ENCODE peak calls at places on chromosome 3, in seven cellular contexts. Z is ovary, G is thoracic aorta, B is kidney epithelial cell, L is MM.1S, W is stomach, E is lower lobe of right lung. D is an unnamed sample. For H3K27me3, the result is how much of the 10 kb centered on the place peaks cover.

GRCh38 chr3:72245183-72245811 is 460.3 kb upstream of the PROK2 start:
- DNase-seq in Z (peak), G (no peak), B (no peak), L (no peak), W (peak), E (peak), D (no peak)

GRCh38 chr3:153658151-153658550 is 463.0 kb upstream of the ARHGEF26 start:
- DNase-seq in Z (no peak), G (no peak), B (no peak), L (no peak), W (no peak), E (no peak), D (peak)

GRCh38 chr3:53842436-53843194 is 3.6 kb downstream of the CHDH start:
- DNase-seq in Z (no peak), G (no peak), B (peak), L (no peak), W (peak), E (no peak), D (no peak)

GRCh38 chr3:188468672-188469071 is 314.7 kb downstream of the LPP start:
- DNase-seq in Z (peak), G (no peak), B (peak), L (no peak), W (no peak), E (no peak), D (no peak)

GRCh38 chr3:165854696-165855095 is 17.5 kb upstream of the BCHE start:
- DNase-seq in Z (no peak), G (no peak), B (no peak), L (peak), W (no peak), E (no peak), D (no peak)

GRCh38 chr3:173902866-173903265 is 505.3 kb downstream of the NLGN1 start:
- DNase-seq in Z (no peak), G (no peak), B (no peak), L (no peak), W (no peak), E (no peak), D (no peak)

GRCh38 chr3:119292666-119293065 is 1.5 kb upstream of the ARHGAP31 start:
- DNase-seq in Z (no peak), G (no peak), B (no peak), L (peak), W (no peak), E (no peak), D (no peak)

GRCh38 chr3:193548406-193548805 is 6.3 kb downstream of the ATP13A4 start:
- DNase-seq in Z (no peak), G (no peak), B (no peak), L (no peak), W (no peak), E (no peak), D (no peak)

GRCh38 chr3:134650431-134651346 is at the start of gene KY:
- DNase-seq in Z (no peak), G (no peak), B (no peak), L (peak), W (peak), E (peak), D (no peak)

GRCh38 chr3:165181556-165181955 is 14.6 kb downstream of the SLITRK3 start:
- DNase-seq in Z (no peak), G (no peak), B (peak), L (no peak), W (no peak), E (no peak), D (no peak)

GRCh38 chr3:89306535-89306934 is 199.1 kb downstream of the EPHA3 start:
- DNase-seq in Z (no peak), G (no peak), B (no peak), L (no peak), W (no peak), E (no peak), D (no peak)

GRCh38 chr3:165210132-165210531 is 13.9 kb upstream of the SLITRK3 start:
- DNase-seq in Z (no peak), G (no peak), B (no peak), L (no peak), W (no peak), E (no peak), D (no peak)

GRCh38 chr3:186663351-186664118 is 2.3 kb upstream of the HRG start:
- DNase-seq in Z (no peak), G (no peak), B (no peak), L (no peak), W (no peak), E (no peak), D (no peak)

GRCh38 chr3:63662500-63662899 is 10.0 kb downstream of the SNTN start:
- DNase-seq in Z (no peak), G (no peak), B (no peak), L (no peak), W (no peak), E (no peak), D (no peak)

GRCh38 chr3:137692803-137693431 is 71.2 kb upstream of the SOX14 start:
- DNase-seq in Z (no peak), G (no peak), B (no peak), L (peak), W (no peak), E (no peak), D (no peak)

GRCh38 chr3:154602241-154602640 is 172.3 kb upstream of the GPR149 start:
- DNase-seq in Z (no peak), G (no peak), B (no peak), L (no peak), W (no peak), E (no peak), D (no peak)

GRCh38 chr3:64863811-64864210 is 176.0 kb upstream of the ADAMTS9 start:
- DNase-seq in Z (no peak), G (no peak), B (no peak), L (no peak), W (no peak), E (no peak), D (no peak)

GRCh38 chr3:102192575-102192974 is 242.2 kb upstream of the ZPLD1 start:
- DNase-seq in Z (no peak), G (no peak), B (no peak), L (no peak), W (no peak), E (no peak), D (no peak)

GRCh38 chr3:16357191-16357590 is 92.2 kb downstream of the OXNAD1 start:
- DNase-seq in Z (no peak), G (no peak), B (no peak), L (no peak), W (no peak), E (no peak), D (no peak)

GRCh38 chr3:174409085-174409743 is 449.9 kb upstream of the NAALADL2 start:
- DNase-seq in Z (no peak), G (no peak), B (peak), L (no peak), W (no peak), E (no peak), D (no peak)

GRCh38 chr3:186281172-186281571 is 80.9 kb downstream of the DGKG start:
- DNase-seq in Z (no peak), G (peak), B (no peak), L (no peak), W (no peak), E (no peak), D (no peak)

GRCh38 chr3:36969540-36970432 is 23.1 kb downstream of the EPM2AIP1 start:
- DNase-seq in Z (no peak), G (no peak), B (no peak), L (no peak), W (no peak), E (no peak), D (no peak)

GRCh38 chr3:196444495-196444894 is 12.3 kb upstream of the UBXN7 start:
- DNase-seq in Z (no peak), G (no peak), B (no peak), L (no peak), W (no peak), E (no peak), D (no peak)

GRCh38 chr3:127729556-127730056 is 56.9 kb downstream of the ABTB1 start:
- DNase-seq in Z (no peak), G (no peak), B (no peak), L (no peak), W (no peak), E (no peak), D (no peak)

GRCh38 chr3:139269984-139270383 is 73.8 kb upstream of the MRPS22 start:
- DNase-seq in Z (no peak), G (no peak), B (no peak), L (no peak), W (no peak), E (no peak), D (no peak)

GRCh38 chr3:124117486-124117885 is 125.6 kb upstream of the ROPN1 start:
- DNase-seq in Z (no peak), G (peak), B (no peak), L (no peak), W (no peak), E (no peak), D (no peak)

DNA sequence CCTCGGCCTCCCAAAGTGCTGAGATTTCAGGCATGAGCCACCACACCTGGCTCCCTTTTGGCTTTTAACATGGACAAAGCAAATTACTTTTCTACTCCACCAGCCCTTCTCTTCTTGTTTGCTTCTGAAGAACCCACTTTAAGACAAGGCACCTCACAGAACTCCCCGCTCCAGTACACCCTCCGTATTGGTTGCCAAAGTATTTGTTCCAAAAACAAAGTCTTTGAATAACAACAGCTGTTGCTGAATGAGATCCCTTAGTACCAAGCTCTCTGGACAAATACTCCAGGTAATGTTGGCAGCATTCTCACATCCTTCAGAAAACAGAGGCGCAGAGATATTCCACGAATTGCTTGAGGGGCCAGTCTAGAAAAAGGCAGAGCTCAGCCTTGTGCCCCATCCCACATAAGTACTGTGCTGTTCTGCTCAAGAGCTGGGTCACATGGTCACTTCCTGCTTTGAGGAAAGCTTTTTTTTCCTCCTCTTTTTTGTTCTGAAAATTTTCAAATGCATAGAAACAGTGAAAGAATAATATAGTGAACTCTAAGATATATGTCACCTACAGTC is 7.3 kb upstream of the CHCHD6 start:
- DNase-seq in Z (no peak), G (no peak), B (no peak), L (no peak), W (no peak), E (no peak), D (no peak)
- TF ChIP-seq CTCF in Z (no peak), G (no peak), B (no peak), L (no peak), W (no peak), E (no peak), D (no peak)

GRCh38 chr3:149332781-149333517 is 487 bp downstream of the TM4SF18 start:
- DNase-seq in Z (no peak), G (no peak), B (no peak), L (no peak), W (no peak), E (no peak), D (no peak)
- H3K4me3 ChIP-seq in Z (no peak), G (no peak), B (no peak), L (no peak), W (peak), E (peak), D (no peak)

GRCh38 chr3:13539671-13540070 is 9.3 kb upstream of the FBLN2 start:
- DNase-seq in Z (no peak), G (no peak), B (no peak), L (no peak), W (no peak), E (no peak), D (no peak)
- H3K27me3 ChIP-seq in Z (under half), G (under half), B (under half), L (half or more), W (under half), E (under half), D (under half)

GRCh38 chr3:99620077-99620476 is 18.3 kb upstream of the COL8A1 start:
- DNase-seq in Z (no peak), G (no peak), B (no peak), L (no peak), W (no peak), E (no peak), D (no peak)
- TF ChIP-seq CTCF in Z (no peak), G (no peak), B (no peak), L (no peak), W (no peak), E (no peak), D (peak)

D was measured in BJ.